ENCODE peak calls at places on chromosomes 12 and 14, in six cellular contexts. W is A673, J is mucosa of descending colon, U is endothelial cell, K is A549, T is body of pancreas. C is an unnamed sample.

GRCh38 chr12:93376436-93377251 is 1.1 kb upstream of the NUDT4 start:
- DNase-seq in W (peak), J (peak), U (no peak), K (peak), T (no peak), C (no peak)

GRCh38 chr14:53626771-53627170 is 329.9 kb downstream of the BMP4 start:
- DNase-seq in W (no peak), J (no peak), U (no peak), K (no peak), T (no peak), C (no peak)

GRCh38 chr14:70525691-70526090 is 9.1 kb downstream of the ADAM20 start:
- DNase-seq in W (no peak), J (no peak), U (no peak), K (no peak), T (no peak), C (no peak)

GRCh38 chr12:131091976-131092691 is 138.4 kb downstream of the ADGRD1 start:
- DNase-seq in W (no peak), J (peak), U (no peak), K (no peak), T (peak), C (peak)

GRCh38 chr12:39145175-39145999 is 240.0 kb upstream of the CPNE8 start:
- DNase-seq in W (peak), J (peak), U (peak), K (peak), T (peak), C (no peak)

GRCh38 chr12:33825986-33826602 is 196.2 kb upstream of the ALG10 start:
- DNase-seq in W (no peak), J (no peak), U (no peak), K (no peak), T (no peak), C (no peak)

GRCh38 chr14:42676636-42677035 is 1070.0 kb downstream of the LRFN5 start:
- DNase-seq in W (no peak), J (no peak), U (no peak), K (no peak), T (no peak), C (no peak)

GRCh38 chr14:70013269-70013873 is 134.2 kb downstream of the SMOC1 start:
- DNase-seq in W (peak), J (peak), U (peak), K (peak), T (peak), C (no peak)

GRCh38 chr12:68180792-68181744 is 21.5 kb upstream of the IFNG start:
- DNase-seq in W (peak), J (no peak), U (no peak), K (no peak), T (no peak), C (no peak)

GRCh38 chr12:27246774-27247173 is 2.7 kb downstream of the STK38L start:
- DNase-seq in W (no peak), J (no peak), U (no peak), K (no peak), T (no peak), C (no peak)

GRCh38 chr14:54617467-54617866 is 50.5 kb downstream of the SAMD4A start:
- DNase-seq in W (no peak), J (no peak), U (no peak), K (no peak), T (no peak), C (no peak)

GRCh38 chr12:1769809-1770494 is 50.4 kb upstream of the LRTM2 start:
- DNase-seq in W (no peak), J (no peak), U (no peak), K (no peak), T (no peak), C (no peak)

GRCh38 chr12:21771311-21771710 is 3.2 kb downstream of the KCNJ8 start:
- DNase-seq in W (no peak), J (no peak), U (no peak), K (no peak), T (no peak), C (no peak)

GRCh38 chr14:80959448-80960006 is 4.1 kb downstream of the TSHR start:
- DNase-seq in W (no peak), J (no peak), U (no peak), K (no peak), T (no peak), C (no peak)

GRCh38 chr12:32091696-32092095 is 15.0 kb upstream of the BICD1 start:
- DNase-seq in W (no peak), J (no peak), U (no peak), K (no peak), T (no peak), C (no peak)

GRCh38 chr14:52279405-52279804 is 11.9 kb downstream of the PTGDR start:
- DNase-seq in W (no peak), J (no peak), U (no peak), K (peak), T (no peak), C (no peak)

GRCh38 chr12:69405466-69405865 is 45.9 kb downstream of the YEATS4 start:
- DNase-seq in W (peak), J (no peak), U (no peak), K (peak), T (no peak), C (no peak)

GRCh38 chr12:68321140-68321539 is 11.0 kb downstream of the MDM1 start:
- DNase-seq in W (no peak), J (no peak), U (no peak), K (no peak), T (no peak), C (no peak)

GRCh38 chr12:44159870-44160269 is 324.0 kb downstream of the TMEM117 start:
- DNase-seq in W (no peak), J (no peak), U (no peak), K (no peak), T (no peak), C (no peak)

DNA sequence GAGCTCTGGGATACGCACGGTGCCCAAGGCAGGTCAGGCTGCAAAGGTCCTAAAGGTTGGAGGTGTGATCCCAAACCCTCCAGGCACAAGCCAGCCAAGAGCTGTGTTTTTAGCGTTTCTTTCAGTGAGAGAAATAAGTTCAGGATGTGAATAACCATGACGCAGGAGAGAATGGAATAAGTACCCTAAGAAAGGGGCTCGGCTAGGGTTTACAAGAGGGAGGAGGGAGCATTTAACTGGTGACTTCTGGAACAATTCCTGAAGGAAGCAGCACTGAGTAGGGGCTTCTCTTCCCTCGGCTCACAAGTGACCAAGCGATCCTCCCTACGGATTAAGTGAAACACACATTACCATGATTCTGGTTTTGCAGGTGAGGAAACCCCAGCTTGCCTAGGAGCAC is 29.4 kb downstream of the SSH1 start:
- DNase-seq in W (no peak), J (no peak), U (no peak), K (no peak), T (no peak), C (no peak)
- TF ChIP-seq CTCF in W (no peak), J (no peak), U (no peak), K (no peak), T (no peak), C (no peak)

GRCh38 chr14:63212209-63212608 is 8.0 kb downstream of the RHOJ start:
- DNase-seq in W (no peak), J (no peak), U (no peak), K (no peak), T (no peak), C (no peak)
- TF ChIP-seq CTCF in W (peak), J (no peak), U (peak), K (no peak), T (no peak), C (peak)

GRCh38 chr14:94129111-94129757 is at the start of gene IFI27L2:
- DNase-seq in W (peak), J (peak), U (peak), K (peak), T (peak), C (no peak)
- TF ChIP-seq CTCF in W (peak), J (peak), U (no peak), K (no peak), T (no peak), C (peak)

DNA sequence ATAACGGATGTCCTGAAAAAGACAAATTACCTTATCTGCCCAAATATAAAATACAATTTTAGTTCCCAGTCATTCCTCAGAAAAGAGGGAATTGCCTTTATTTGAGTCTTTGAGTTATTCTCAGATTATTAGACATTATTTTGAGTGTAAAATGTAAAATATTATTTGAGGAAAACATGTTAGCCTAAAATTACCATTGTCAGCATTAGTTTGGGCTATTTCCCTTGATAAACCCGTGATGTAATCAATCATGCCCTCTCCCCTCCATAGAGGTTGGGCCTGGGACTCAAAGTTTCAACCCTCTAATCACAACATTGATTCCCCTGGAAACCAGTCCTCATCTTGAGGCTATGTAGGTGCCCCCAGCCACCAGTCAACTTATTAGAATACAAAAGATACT is 213.4 kb downstream of the NUBPL start:
- DNase-seq in W (no peak), J (no peak), U (no peak), K (no peak), T (no peak), C (no peak)
- TF ChIP-seq CTCF in W (no peak), J (no peak), U (no peak), K (no peak), T (no peak), C (no peak)

DNA sequence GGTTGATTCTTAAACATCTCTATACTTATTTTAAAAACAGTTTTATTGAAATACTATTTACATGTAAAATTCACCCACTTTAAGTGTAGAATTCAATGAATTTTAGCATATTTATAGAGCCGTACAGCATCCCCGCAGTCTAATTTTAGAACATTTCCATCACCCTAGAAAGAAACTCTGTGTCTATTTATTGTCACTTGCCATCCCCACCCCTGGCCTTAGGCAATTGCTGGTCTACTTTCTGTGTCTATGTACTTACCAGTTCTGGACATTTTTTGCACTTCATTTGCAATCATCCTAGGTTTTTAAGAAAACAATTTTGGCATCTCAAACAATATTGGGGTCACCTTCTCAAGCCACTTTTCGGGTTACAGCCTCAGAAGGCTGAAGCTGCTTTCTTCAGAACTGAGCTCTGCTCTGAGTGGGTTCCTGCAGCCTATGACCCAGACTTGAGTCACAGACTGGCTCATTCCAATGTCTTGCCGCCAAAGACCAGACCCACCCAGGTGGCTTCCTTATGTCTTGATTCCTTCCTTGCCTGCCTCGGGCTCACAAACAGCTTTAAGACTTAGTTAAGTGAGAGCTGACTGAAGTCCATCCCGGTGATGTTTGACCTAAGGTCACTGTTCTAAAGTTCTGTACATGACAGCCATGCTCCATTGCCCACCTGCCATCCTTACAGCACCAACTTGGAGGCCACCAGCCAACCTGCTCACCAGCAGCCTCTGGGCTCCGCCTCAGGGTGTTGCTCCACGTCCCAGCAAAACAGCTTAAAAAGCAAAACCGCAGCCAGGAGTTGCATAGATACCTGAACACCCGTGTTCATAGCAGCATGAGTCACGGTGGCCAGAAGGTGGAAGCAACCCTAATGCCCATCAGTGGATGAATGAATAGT is 131.5 kb downstream of the CHST11 start:
- DNase-seq in W (no peak), J (no peak), U (no peak), K (peak), T (no peak), C (no peak)
- TF ChIP-seq CTCF in W (no peak), J (no peak), U (no peak), K (no peak), T (no peak), C (no peak)

DNA sequence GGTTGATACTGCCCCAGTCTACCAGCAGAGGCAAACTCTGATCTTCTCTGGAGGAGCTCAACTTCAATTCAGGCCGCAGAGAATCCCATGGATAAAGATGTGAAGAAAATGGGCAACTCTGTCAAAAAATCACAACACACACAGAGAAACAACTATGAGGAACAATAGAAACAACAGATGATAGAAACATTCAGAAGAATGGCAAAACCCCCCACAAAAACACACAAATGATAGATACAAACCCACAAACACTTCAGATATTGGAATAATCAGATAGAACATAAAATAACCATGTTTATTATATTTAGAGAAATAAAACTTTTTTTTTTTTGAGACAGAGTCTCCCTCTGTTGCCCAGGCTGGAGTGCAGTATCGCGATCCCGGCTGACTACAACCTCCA is 20.0 kb upstream of the HVCN1 start:
- DNase-seq in W (no peak), J (no peak), U (no peak), K (no peak), T (no peak), C (no peak)
- TF ChIP-seq CTCF in W (no peak), J (no peak), U (no peak), K (no peak), T (no peak), C (no peak)

GRCh38 chr12:132213359-132214160 is 69.3 kb downstream of the NOC4L start:
- DNase-seq in W (no peak), J (no peak), U (no peak), K (no peak), T (no peak), C (no peak)

GRCh38 chr12:132214161-132214476 is 69.9 kb downstream of the NOC4L start:
- DNase-seq in W (no peak), J (no peak), U (no peak), K (no peak), T (no peak), C (no peak)

GRCh38 chr12:132216354-132216987 is 72.2 kb downstream of the NOC4L start:
- DNase-seq in W (no peak), J (no peak), U (no peak), K (no peak), T (no peak), C (no peak)

GRCh38 chr12:132215644-132215989 is 71.4 kb downstream of the NOC4L start:
- DNase-seq in W (no peak), J (no peak), U (no peak), K (no peak), T (no peak), C (no peak)

DNA sequence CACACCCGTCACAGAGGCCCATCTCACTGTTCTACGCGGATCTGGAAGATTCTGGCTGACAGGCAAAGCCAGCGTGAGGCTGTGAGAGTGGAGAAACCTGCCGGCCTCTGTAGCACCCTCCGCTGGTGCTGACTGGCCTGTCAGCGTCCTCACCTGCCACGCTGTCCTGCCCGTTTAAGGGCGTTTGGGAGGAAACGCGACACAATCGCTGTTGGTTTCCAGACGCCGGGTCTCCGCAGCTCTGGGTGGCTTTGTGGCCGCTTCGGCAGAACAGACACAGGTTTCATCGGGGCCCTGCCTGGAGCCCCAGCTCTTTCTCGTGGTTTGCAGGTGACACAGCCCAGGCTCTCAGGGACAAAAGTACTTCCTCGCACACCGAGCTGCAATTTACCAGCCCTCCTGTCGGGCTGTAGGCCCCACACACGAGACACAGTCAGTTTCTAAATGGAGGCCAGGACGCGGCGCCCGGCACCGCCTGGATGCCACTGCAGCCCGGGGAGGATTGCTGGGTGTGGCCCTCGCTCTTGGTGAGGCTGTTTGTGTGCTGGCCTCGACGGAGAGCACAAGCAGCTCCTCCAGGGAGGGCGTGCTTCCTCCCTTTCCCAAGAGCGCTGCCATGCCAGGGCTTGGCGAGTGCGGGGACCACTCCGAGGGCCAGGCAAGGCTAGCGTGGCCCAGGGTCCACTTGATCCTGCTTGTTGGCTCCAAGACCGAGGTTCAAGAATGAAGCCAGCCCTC is 70.8 kb downstream of the NOC4L start:
- DNase-seq in W (no peak), J (no peak), U (no peak), K (no peak), T (no peak), C (no peak)
- TF ChIP-seq CTCF in W (no peak), J (no peak), U (no peak), K (no peak), T (no peak), C (no peak)